ENCODE peak calls at places on chromosomes 13 and 19, in five cellular contexts. One of them, this sample, is unnamed.

GRCh38 chr19:43406297-43406696 is 8.4 kb upstream of the TEX101 start:
- DNase-seq in mammary epithelial cell: no peak
- DNase-seq in stomach: no peak
- DNase-seq in right cardiac atrium: no peak
- DNase-seq in CD8-positive, alpha-beta T cell: no peak
- DNase-seq in this sample: no peak

GRCh38 chr19:35126624-35126959 is 8.3 kb downstream of the LGI4 start:
- DNase-seq in mammary epithelial cell: no peak
- DNase-seq in stomach: no peak
- DNase-seq in right cardiac atrium: peak
- DNase-seq in CD8-positive, alpha-beta T cell: no peak
- DNase-seq in this sample: no peak

GRCh38 chr19:50626011-50626410 is 13.7 kb downstream of the SYT3 start:
- DNase-seq in mammary epithelial cell: no peak
- DNase-seq in stomach: no peak
- DNase-seq in right cardiac atrium: no peak
- DNase-seq in CD8-positive, alpha-beta T cell: no peak
- DNase-seq in this sample: no peak

GRCh38 chr13:35388456-35388855 is 88.0 kb downstream of the MAB21L1 start:
- DNase-seq in mammary epithelial cell: no peak
- DNase-seq in stomach: no peak
- DNase-seq in right cardiac atrium: no peak
- DNase-seq in CD8-positive, alpha-beta T cell: no peak
- DNase-seq in this sample: no peak

GRCh38 chr19:48329167-48329891 is 4.0 kb downstream of the EMP3 start:
- DNase-seq in mammary epithelial cell: peak
- DNase-seq in stomach: no peak
- DNase-seq in right cardiac atrium: no peak
- DNase-seq in CD8-positive, alpha-beta T cell: peak
- DNase-seq in this sample: peak

GRCh38 chr19:23116802-23117571 is at the start of gene ZNF730:
- DNase-seq in mammary epithelial cell: peak
- DNase-seq in stomach: no peak
- DNase-seq in right cardiac atrium: peak
- DNase-seq in CD8-positive, alpha-beta T cell: peak
- DNase-seq in this sample: peak

GRCh38 chr13:61695147-61695546 is 279.5 kb upstream of the PCDH20 start:
- DNase-seq in mammary epithelial cell: no peak
- DNase-seq in stomach: no peak
- DNase-seq in right cardiac atrium: no peak
- DNase-seq in CD8-positive, alpha-beta T cell: no peak
- DNase-seq in this sample: no peak

GRCh38 chr19:18915639-18916038 is 3.5 kb downstream of the COPE start:
- DNase-seq in mammary epithelial cell: peak
- DNase-seq in stomach: peak
- DNase-seq in right cardiac atrium: no peak
- DNase-seq in CD8-positive, alpha-beta T cell: no peak
- DNase-seq in this sample: no peak

GRCh38 chr13:99326012-99326411 is 18.8 kb upstream of the GPR183 start:
- DNase-seq in mammary epithelial cell: no peak
- DNase-seq in stomach: no peak
- DNase-seq in right cardiac atrium: no peak
- DNase-seq in CD8-positive, alpha-beta T cell: no peak
- DNase-seq in this sample: no peak

GRCh38 chr13:72565893-72566292 is 161.5 kb downstream of the MZT1 start:
- DNase-seq in mammary epithelial cell: no peak
- DNase-seq in stomach: no peak
- DNase-seq in right cardiac atrium: no peak
- DNase-seq in CD8-positive, alpha-beta T cell: no peak
- DNase-seq in this sample: no peak

GRCh38 chr19:6039541-6040225 is 61.7 kb upstream of the RANBP3 start:
- DNase-seq in mammary epithelial cell: no peak
- DNase-seq in stomach: no peak
- DNase-seq in right cardiac atrium: no peak
- DNase-seq in CD8-positive, alpha-beta T cell: no peak
- DNase-seq in this sample: peak

GRCh38 chr13:32969516-32969941 is 46.7 kb upstream of the KL start:
- DNase-seq in mammary epithelial cell: no peak
- DNase-seq in stomach: no peak
- DNase-seq in right cardiac atrium: no peak
- DNase-seq in CD8-positive, alpha-beta T cell: no peak
- DNase-seq in this sample: peak

GRCh38 chr19:6064016-6064702 is 46.1 kb downstream of the RFX2 start:
- DNase-seq in mammary epithelial cell: peak
- DNase-seq in stomach: no peak
- DNase-seq in right cardiac atrium: no peak
- DNase-seq in CD8-positive, alpha-beta T cell: no peak
- DNase-seq in this sample: peak

GRCh38 chr19:19447536-19448237 is 42.2 kb downstream of the GATAD2A start:
- DNase-seq in mammary epithelial cell: no peak
- DNase-seq in stomach: no peak
- DNase-seq in right cardiac atrium: no peak
- DNase-seq in CD8-positive, alpha-beta T cell: no peak
- DNase-seq in this sample: no peak

GRCh38 chr13:51643114-51643881 is 59.0 kb downstream of the WDFY2 start:
- DNase-seq in mammary epithelial cell: peak
- DNase-seq in stomach: no peak
- DNase-seq in right cardiac atrium: no peak
- DNase-seq in CD8-positive, alpha-beta T cell: no peak
- DNase-seq in this sample: no peak

GRCh38 chr13:72985610-72986009 is 73.2 kb upstream of the KLF5 start:
- DNase-seq in mammary epithelial cell: no peak
- DNase-seq in stomach: no peak
- DNase-seq in right cardiac atrium: no peak
- DNase-seq in CD8-positive, alpha-beta T cell: no peak
- DNase-seq in this sample: no peak

GRCh38 chr19:4916292-4917082 is 7.2 kb downstream of the UHRF1 start:
- DNase-seq in mammary epithelial cell: no peak
- DNase-seq in stomach: no peak
- DNase-seq in right cardiac atrium: no peak
- DNase-seq in CD8-positive, alpha-beta T cell: peak
- DNase-seq in this sample: no peak

GRCh38 chr19:55005684-55006488 is 32.2 kb downstream of the GP6 start:
- DNase-seq in mammary epithelial cell: peak
- DNase-seq in stomach: no peak
- DNase-seq in right cardiac atrium: no peak
- DNase-seq in CD8-positive, alpha-beta T cell: peak
- DNase-seq in this sample: no peak

GRCh38 chr13:59391696-59392095 is 772.0 kb downstream of the DIAPH3 start:
- DNase-seq in mammary epithelial cell: peak
- DNase-seq in stomach: peak
- DNase-seq in right cardiac atrium: no peak
- DNase-seq in CD8-positive, alpha-beta T cell: peak
- DNase-seq in this sample: no peak

GRCh38 chr13:39462456-39462855 is 140.5 kb downstream of the LHFPL6 start:
- DNase-seq in mammary epithelial cell: peak
- DNase-seq in stomach: no peak
- DNase-seq in right cardiac atrium: no peak
- DNase-seq in CD8-positive, alpha-beta T cell: no peak
- DNase-seq in this sample: no peak

GRCh38 chr13:52446265-52446664 is 4.2 kb downstream of the VPS36 start:
- DNase-seq in mammary epithelial cell: peak
- DNase-seq in stomach: no peak
- DNase-seq in right cardiac atrium: no peak
- DNase-seq in CD8-positive, alpha-beta T cell: no peak
- DNase-seq in this sample: no peak

GRCh38 chr19:3611841-3612240 is 5.2 kb upstream of the TBXA2R start:
- DNase-seq in mammary epithelial cell: no peak
- DNase-seq in stomach: no peak
- DNase-seq in right cardiac atrium: peak
- DNase-seq in CD8-positive, alpha-beta T cell: no peak
- DNase-seq in this sample: no peak

GRCh38 chr13:98370806-98371553 is 193.9 kb upstream of the RNF113B start:
- DNase-seq in mammary epithelial cell: no peak
- DNase-seq in stomach: peak
- DNase-seq in right cardiac atrium: peak
- DNase-seq in CD8-positive, alpha-beta T cell: no peak
- DNase-seq in this sample: peak

GRCh38 chr19:49441210-49441959 is at the start of gene SLC17A7:
- DNase-seq in mammary epithelial cell: no peak
- DNase-seq in stomach: no peak
- DNase-seq in right cardiac atrium: peak
- DNase-seq in CD8-positive, alpha-beta T cell: no peak
- DNase-seq in this sample: peak

GRCh38 chr13:82364525-82364924 is 1517.7 kb downstream of the SLITRK1 start:
- DNase-seq in mammary epithelial cell: no peak
- DNase-seq in stomach: no peak
- DNase-seq in right cardiac atrium: no peak
- DNase-seq in CD8-positive, alpha-beta T cell: no peak
- DNase-seq in this sample: no peak

GRCh38 chr13:50170447-50171037 is 155.3 kb downstream of the KCNRG start:
- DNase-seq in mammary epithelial cell: peak
- DNase-seq in stomach: no peak
- DNase-seq in right cardiac atrium: no peak
- DNase-seq in CD8-positive, alpha-beta T cell: no peak
- DNase-seq in this sample: no peak

GRCh38 chr13:27631156-27631555 is 9.5 kb downstream of the POLR1D start:
- DNase-seq in mammary epithelial cell: no peak
- DNase-seq in stomach: no peak
- DNase-seq in right cardiac atrium: no peak
- DNase-seq in CD8-positive, alpha-beta T cell: no peak
- DNase-seq in this sample: no peak

GRCh38 chr13:94548382-94549240 is 47.3 kb downstream of the TGDS start:
- DNase-seq in mammary epithelial cell: no peak
- DNase-seq in stomach: peak
- DNase-seq in right cardiac atrium: peak
- DNase-seq in CD8-positive, alpha-beta T cell: no peak
- DNase-seq in this sample: peak

GRCh38 chr13:89846890-89847585 is 1500.4 kb upstream of the MIR17HG start:
- DNase-seq in mammary epithelial cell: no peak
- DNase-seq in stomach: no peak
- DNase-seq in right cardiac atrium: no peak
- DNase-seq in CD8-positive, alpha-beta T cell: no peak
- DNase-seq in this sample: no peak

GRCh38 chr13:103394670-103395069 is 328.5 kb upstream of the SLC10A2 start:
- DNase-seq in mammary epithelial cell: no peak
- DNase-seq in stomach: no peak
- DNase-seq in right cardiac atrium: no peak
- DNase-seq in CD8-positive, alpha-beta T cell: no peak
- DNase-seq in this sample: no peak

GRCh38 chr13:93984876-93985275 is 494.6 kb downstream of the DCT start:
- DNase-seq in mammary epithelial cell: no peak
- DNase-seq in stomach: no peak
- DNase-seq in right cardiac atrium: no peak
- DNase-seq in CD8-positive, alpha-beta T cell: no peak
- DNase-seq in this sample: no peak

GRCh38 chr19:45450042-45450380 is 17.8 kb upstream of the FOSB start:
- DNase-seq in mammary epithelial cell: no peak
- DNase-seq in stomach: no peak
- DNase-seq in right cardiac atrium: no peak
- DNase-seq in CD8-positive, alpha-beta T cell: no peak
- DNase-seq in this sample: no peak

GRCh38 chr19:38143847-38144246 is 80.2 kb downstream of the DPF1 start:
- DNase-seq in mammary epithelial cell: no peak
- DNase-seq in stomach: no peak
- DNase-seq in right cardiac atrium: no peak
- DNase-seq in CD8-positive, alpha-beta T cell: no peak
- DNase-seq in this sample: no peak

GRCh38 chr13:44932171-44932849 is 57.0 kb downstream of the NUFIP1 start:
- DNase-seq in mammary epithelial cell: no peak
- DNase-seq in stomach: no peak
- DNase-seq in right cardiac atrium: no peak
- DNase-seq in CD8-positive, alpha-beta T cell: no peak
- DNase-seq in this sample: no peak

GRCh38 chr13:94305463-94305862 is 174.0 kb downstream of the DCT start:
- DNase-seq in mammary epithelial cell: peak
- DNase-seq in stomach: no peak
- DNase-seq in right cardiac atrium: no peak
- DNase-seq in CD8-positive, alpha-beta T cell: no peak
- DNase-seq in this sample: no peak

GRCh38 chr19:18566953-18567352 is 4.7 kb upstream of the UBA52 start:
- DNase-seq in mammary epithelial cell: no peak
- DNase-seq in stomach: no peak
- DNase-seq in right cardiac atrium: no peak
- DNase-seq in CD8-positive, alpha-beta T cell: no peak
- DNase-seq in this sample: no peak

GRCh38 chr13:51887441-51887840 is 25.7 kb downstream of the CCDC70 start:
- DNase-seq in mammary epithelial cell: peak
- DNase-seq in stomach: no peak
- DNase-seq in right cardiac atrium: no peak
- DNase-seq in CD8-positive, alpha-beta T cell: no peak
- DNase-seq in this sample: no peak

GRCh38 chr19:15107056-15108010 is at the start of gene SYDE1:
- DNase-seq in mammary epithelial cell: peak
- DNase-seq in stomach: no peak
- DNase-seq in right cardiac atrium: peak
- DNase-seq in CD8-positive, alpha-beta T cell: no peak
- DNase-seq in this sample: peak
- H3K27ac ChIP-seq in mammary epithelial cell: peak
- H3K27ac ChIP-seq in stomach: peak
- H3K27ac ChIP-seq in right cardiac atrium: peak
- H3K27ac ChIP-seq in CD8-positive, alpha-beta T cell: no peak
- H3K27ac ChIP-seq in this sample: peak

DNA sequence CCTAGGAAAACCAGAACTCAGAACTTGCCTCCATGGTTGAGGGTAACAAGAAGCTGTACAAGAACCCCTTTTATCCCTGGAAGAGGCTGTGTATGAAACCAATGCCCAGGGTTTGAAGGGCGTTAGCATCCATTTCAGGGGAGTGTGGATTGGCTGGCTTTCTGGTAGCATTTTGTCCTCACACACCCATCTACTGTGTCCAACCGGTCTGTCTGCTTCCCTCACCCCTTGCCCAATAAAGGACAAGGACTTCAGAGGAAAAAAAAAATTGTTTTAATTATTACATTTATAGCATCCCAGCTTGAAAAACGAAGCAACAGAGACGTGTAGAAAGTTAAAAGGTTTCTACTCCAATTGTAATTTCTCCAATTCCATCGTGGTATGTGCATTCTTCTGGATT is 2.7 kb upstream of the CYP4F8 start:
- DNase-seq in mammary epithelial cell: no peak
- DNase-seq in stomach: no peak
- DNase-seq in right cardiac atrium: no peak
- DNase-seq in CD8-positive, alpha-beta T cell: no peak
- DNase-seq in this sample: no peak
- H3K27ac ChIP-seq in mammary epithelial cell: no peak
- H3K27ac ChIP-seq in stomach: no peak
- H3K27ac ChIP-seq in right cardiac atrium: no peak
- H3K27ac ChIP-seq in CD8-positive, alpha-beta T cell: no peak
- H3K27ac ChIP-seq in this sample: no peak

GRCh38 chr19:13089139-13089856 is 13.4 kb downstream of the LYL1 start:
- DNase-seq in mammary epithelial cell: no peak
- DNase-seq in stomach: no peak
- DNase-seq in right cardiac atrium: no peak
- DNase-seq in CD8-positive, alpha-beta T cell: no peak
- DNase-seq in this sample: no peak
- H3K27ac ChIP-seq in mammary epithelial cell: no peak
- H3K27ac ChIP-seq in stomach: peak
- H3K27ac ChIP-seq in right cardiac atrium: peak
- H3K27ac ChIP-seq in CD8-positive, alpha-beta T cell: no peak
- H3K27ac ChIP-seq in this sample: peak

DNA sequence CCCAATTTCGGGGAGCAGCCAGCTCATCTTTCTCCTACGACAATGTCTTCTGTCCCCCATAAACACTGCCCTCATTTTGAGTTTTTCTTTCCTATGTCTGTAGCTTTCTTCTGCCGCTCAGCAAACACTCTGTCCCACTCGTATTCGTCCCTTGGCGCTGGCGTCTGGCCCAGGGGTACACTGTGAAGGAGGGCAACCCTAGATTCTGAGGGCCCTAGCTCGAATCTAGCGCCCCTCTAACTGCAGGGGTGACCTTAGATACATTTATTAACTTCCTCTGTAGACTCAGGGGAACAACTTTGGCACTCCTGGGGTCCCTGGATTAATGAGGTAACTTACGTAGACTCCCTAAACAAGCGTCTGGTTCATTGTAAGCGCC is 679 bp upstream of the LRCH1 start:
- DNase-seq in mammary epithelial cell: no peak
- DNase-seq in stomach: peak
- DNase-seq in right cardiac atrium: peak
- DNase-seq in CD8-positive, alpha-beta T cell: no peak
- DNase-seq in this sample: peak
- H3K27ac ChIP-seq in mammary epithelial cell: peak
- H3K27ac ChIP-seq in stomach: peak
- H3K27ac ChIP-seq in right cardiac atrium: no peak
- H3K27ac ChIP-seq in CD8-positive, alpha-beta T cell: peak
- H3K27ac ChIP-seq in this sample: peak

This sample was measured in uterus.